ENCODE peak calls at places on chromosome 19, in ten cellular contexts. P is fibroblast of the aortic adventitia; L is thoracic aorta; S is activated naive CD8-positive, alpha-beta T cell treated with anti-CD3 and anti-CD28 coated beads, Interleukin-2, amount 50 U/mL, for 24 hours; C is fibroblast of lung; Z is stimulated activated CD4-positive, alpha-beta T cell treated with anti-CD3 and anti-CD28 coated beads, Interleukin-15, amount 100 ng/mL, for 1 hour; N is AG20443; R is upper lobe of right lung; K is keratinocyte; H is hippocampal formation. U is an unnamed sample.

GRCh38 chr19:4399871-4400768 is at the start of gene SH3GL1:
- DNase-seq in P (peak; percentile 92), L (peak; percentile 85), S (peak; percentile 93), C (peak; percentile 83), Z (peak; percentile 90), N (peak; percentile 94), R (peak; percentile 96), K (no peak), H (peak; percentile 90), U (peak; percentile 92)

GRCh38 chr19:17311455-17312248 is 2.3 kb downstream of the DDA1 start:
- DNase-seq in P (peak; percentile 35), L (no peak), S (no peak), C (peak; percentile 72), Z (no peak), N (peak; percentile 46), R (no peak), K (no peak), H (no peak), U (no peak)

GRCh38 chr19:49613374-49613773 is 22.4 kb downstream of the PRR12 start:
- DNase-seq in P (peak; percentile 12), L (no peak), S (no peak), C (no peak), Z (no peak), N (peak; percentile 32), R (no peak), K (no peak), H (no peak), U (no peak)

GRCh38 chr19:17794731-17795494 is at the start of gene B3GNT3:
- DNase-seq in P (no peak), L (no peak), S (peak; percentile 31), C (no peak), Z (no peak), N (no peak), R (peak; percentile 85), K (no peak), H (no peak), U (no peak)

GRCh38 chr19:40682431-40682964 is 8.0 kb downstream of the NUMBL start:
- DNase-seq in P (no peak), L (no peak), S (no peak), C (no peak), Z (no peak), N (no peak), R (no peak), K (no peak), H (no peak), U (no peak)

GRCh38 chr19:11798391-11799296 is at the start of gene ZNF491:
- DNase-seq in P (peak; percentile 66), L (peak; percentile 66), S (peak; percentile 88), C (peak; percentile 86), Z (peak; percentile 78), N (peak; percentile 97), R (peak; percentile 96), K (no peak), H (peak; percentile 92), U (peak; percentile 95)

GRCh38 chr19:33661336-33661735 is 39.6 kb downstream of the CHST8 start:
- DNase-seq in P (no peak), L (no peak), S (no peak), C (no peak), Z (no peak), N (no peak), R (no peak), K (no peak), H (no peak), U (no peak)

GRCh38 chr19:2278504-2279158 is 3.3 kb downstream of the PEAK3 start:
- DNase-seq in P (no peak), L (no peak), S (no peak), C (no peak), Z (no peak), N (no peak), R (no peak), K (no peak), H (no peak), U (no peak)

GRCh38 chr19:2474232-2475017 is 1.5 kb upstream of the GADD45B start:
- DNase-seq in P (peak; percentile 84), L (peak; percentile 80), S (peak; percentile 95), C (peak; percentile 91), Z (peak; percentile 92), N (peak; percentile 90), R (peak; percentile 93), K (no peak), H (peak; percentile 70), U (peak; percentile 88)

GRCh38 chr19:29265436-29265835 is 52.5 kb upstream of the UQCRFS1 start:
- DNase-seq in P (no peak), L (no peak), S (no peak), C (no peak), Z (no peak), N (no peak), R (peak; percentile 22), K (no peak), H (no peak), U (peak; percentile 14)

GRCh38 chr19:741506-742131 is 9.3 kb upstream of the MISP start:
- DNase-seq in P (no peak), L (no peak), S (no peak), C (no peak), Z (no peak), N (no peak), R (no peak), K (no peak), H (no peak), U (no peak)

GRCh38 chr19:3687774-3688706 is 12.2 kb downstream of the PIP5K1C start:
- DNase-seq in P (no peak), L (no peak), S (peak; percentile 50), C (no peak), Z (no peak), N (no peak), R (no peak), K (no peak), H (no peak), U (no peak)

GRCh38 chr19:5691930-5692784 is 2.1 kb downstream of the RPL36 start:
- DNase-seq in P (peak; percentile 27), L (no peak), S (peak; percentile 41), C (no peak), Z (no peak), N (peak; percentile 32), R (peak; percentile 65), K (no peak), H (no peak), U (no peak)

GRCh38 chr19:6023085-6023682 is 45.2 kb upstream of the RANBP3 start:
- DNase-seq in P (peak; percentile 54), L (no peak), S (no peak), C (peak; percentile 51), Z (no peak), N (peak; percentile 50), R (no peak), K (no peak), H (no peak), U (no peak)

GRCh38 chr19:51407631-51408131 is 9.8 kb downstream of the SIGLEC10 start:
- DNase-seq in P (peak; percentile 22), L (no peak), S (peak; percentile 28), C (no peak), Z (no peak), N (peak; percentile 40), R (no peak), K (no peak), H (no peak), U (no peak)

GRCh38 chr19:49335784-49336481 is 727 bp downstream of the CD37 start:
- DNase-seq in P (no peak), L (no peak), S (peak; percentile 35), C (no peak), Z (no peak), N (no peak), R (peak; percentile 37), K (no peak), H (no peak), U (peak; percentile 42)

GRCh38 chr19:35142531-35143230 is 374 bp upstream of the FXYD7 start:
- DNase-seq in P (no peak), L (no peak), S (peak; percentile 75), C (no peak), Z (peak; percentile 56), N (peak; percentile 60), R (peak; percentile 80), K (no peak), H (peak; percentile 52), U (no peak)

GRCh38 chr19:44530777-44531176 is 1.3 kb upstream of the CEACAM20 start:
- DNase-seq in P (peak; percentile 46), L (no peak), S (no peak), C (peak; percentile 50), Z (no peak), N (no peak), R (no peak), K (no peak), H (no peak), U (no peak)

GRCh38 chr19:45472557-45473365 is 5.0 kb downstream of the FOSB start:
- DNase-seq in P (no peak), L (no peak), S (no peak), C (no peak), Z (no peak), N (peak; percentile 24), R (no peak), K (no peak), H (no peak), U (no peak)

GRCh38 chr19:13401388-13401787 is 104.9 kb downstream of the CACNA1A start:
- DNase-seq in P (peak; percentile 30), L (no peak), S (no peak), C (peak; percentile 60), Z (no peak), N (no peak), R (no peak), K (peak; percentile 15), H (no peak), U (no peak)

GRCh38 chr19:3955688-3956087 is 15.2 kb downstream of the DAPK3 start:
- DNase-seq in P (no peak), L (no peak), S (no peak), C (no peak), Z (no peak), N (no peak), R (no peak), K (no peak), H (no peak), U (no peak)